ENCODE peak calls at places on chromosome 10, in six cellular contexts. W is hepatocyte; Q is CD8-positive, alpha-beta T cell; J is NT2/D1; G is brain microvascular endothelial cell; N is left ventricle myocardium inferior. S is an unnamed sample. For H3K36me3, the result is how much of the 10 kb centered on the place peaks cover.

GRCh38 chr10:110105873-110106272 is 98.1 kb downstream of the ADD3 start:
- DNase-seq in W (no peak), Q (no peak), J (no peak), G (no peak), N (no peak), S (no peak)

GRCh38 chr10:111076191-111076681 is 593 bp upstream of the ADRA2A start:
- DNase-seq in W (peak), Q (peak), J (peak), G (peak), N (peak), S (peak)

GRCh38 chr10:16965242-16965620 is 148.0 kb upstream of the RSU1 start:
- DNase-seq in W (no peak), Q (no peak), J (no peak), G (no peak), N (no peak), S (no peak)

GRCh38 chr10:132765435-132765834 is 20.5 kb downstream of the NKX6-2 start:
- DNase-seq in W (no peak), Q (no peak), J (no peak), G (no peak), N (no peak), S (no peak)

GRCh38 chr10:47029181-47029971 is 118.1 kb downstream of the PTPN20 start:
- DNase-seq in W (no peak), Q (peak), J (no peak), G (no peak), N (no peak), S (no peak)

GRCh38 chr10:17445400-17445998 is 8.9 kb downstream of the ST8SIA6 start:
- DNase-seq in W (no peak), Q (no peak), J (no peak), G (no peak), N (peak), S (no peak)

GRCh38 chr10:11532329-11532728 is 79.1 kb downstream of the USP6NL start:
- DNase-seq in W (no peak), Q (no peak), J (no peak), G (no peak), N (no peak), S (no peak)

GRCh38 chr10:21160116-21160515 is 263.0 kb upstream of the NEBL start:
- DNase-seq in W (no peak), Q (no peak), J (no peak), G (no peak), N (no peak), S (no peak)

GRCh38 chr10:73039635-73040034 is 57.0 kb downstream of the P4HA1 start:
- DNase-seq in W (no peak), Q (no peak), J (no peak), G (peak), N (no peak), S (peak)

GRCh38 chr10:100349087-100349486 is 2.1 kb downstream of the SCD start:
- DNase-seq in W (no peak), Q (no peak), J (no peak), G (no peak), N (no peak), S (no peak)

GRCh38 chr10:15378569-15378968 is 7.5 kb upstream of the FAM171A1 start:
- DNase-seq in W (no peak), Q (no peak), J (no peak), G (no peak), N (no peak), S (no peak)

GRCh38 chr10:68082815-68083395 is 7.8 kb upstream of the HERC4 start:
- DNase-seq in W (no peak), Q (no peak), J (no peak), G (no peak), N (no peak), S (no peak)

GRCh38 chr10:110765513-110766375 is 106.0 kb upstream of the PDCD4 start:
- DNase-seq in W (no peak), Q (no peak), J (no peak), G (no peak), N (no peak), S (no peak)

GRCh38 chr10:85795460-85795859 is 571.1 kb downstream of the GRID1 start:
- DNase-seq in W (no peak), Q (no peak), J (no peak), G (no peak), N (no peak), S (no peak)

GRCh38 chr10:74766501-74766900 is 59.9 kb upstream of the KAT6B start:
- DNase-seq in W (no peak), Q (no peak), J (no peak), G (no peak), N (no peak), S (no peak)

GRCh38 chr10:97914837-97915211 is 65.2 kb downstream of the GOLGA7B start:
- DNase-seq in W (peak), Q (peak), J (peak), G (peak), N (peak), S (peak)

GRCh38 chr10:90862908-90863514 is 5.2 kb upstream of the HTR7 start:
- DNase-seq in W (peak), Q (no peak), J (no peak), G (peak), N (no peak), S (no peak)

GRCh38 chr10:71486465-71487114 is 89.9 kb downstream of the CDH23 start:
- DNase-seq in W (peak), Q (no peak), J (peak), G (peak), N (peak), S (no peak)

GRCh38 chr10:46006219-46006618 is 24.2 kb downstream of the NCOA4 start:
- DNase-seq in W (no peak), Q (no peak), J (no peak), G (no peak), N (no peak), S (no peak)

GRCh38 chr10:86391236-86391840 is 24.7 kb upstream of the GRID1 start:
- DNase-seq in W (no peak), Q (peak), J (no peak), G (no peak), N (no peak), S (no peak)

GRCh38 chr10:75401569-75402485 is at the start of gene ZNF503:
- DNase-seq in W (peak), Q (no peak), J (peak), G (peak), N (peak), S (peak)

GRCh38 chr10:132961864-132962622 is 19.7 kb upstream of the CFAP46 start:
- DNase-seq in W (peak), Q (peak), J (peak), G (peak), N (peak), S (peak)

GRCh38 chr10:106424981-106425380 is 739.5 kb downstream of the SORCS1 start:
- DNase-seq in W (no peak), Q (no peak), J (no peak), G (no peak), N (no peak), S (no peak)

DNA sequence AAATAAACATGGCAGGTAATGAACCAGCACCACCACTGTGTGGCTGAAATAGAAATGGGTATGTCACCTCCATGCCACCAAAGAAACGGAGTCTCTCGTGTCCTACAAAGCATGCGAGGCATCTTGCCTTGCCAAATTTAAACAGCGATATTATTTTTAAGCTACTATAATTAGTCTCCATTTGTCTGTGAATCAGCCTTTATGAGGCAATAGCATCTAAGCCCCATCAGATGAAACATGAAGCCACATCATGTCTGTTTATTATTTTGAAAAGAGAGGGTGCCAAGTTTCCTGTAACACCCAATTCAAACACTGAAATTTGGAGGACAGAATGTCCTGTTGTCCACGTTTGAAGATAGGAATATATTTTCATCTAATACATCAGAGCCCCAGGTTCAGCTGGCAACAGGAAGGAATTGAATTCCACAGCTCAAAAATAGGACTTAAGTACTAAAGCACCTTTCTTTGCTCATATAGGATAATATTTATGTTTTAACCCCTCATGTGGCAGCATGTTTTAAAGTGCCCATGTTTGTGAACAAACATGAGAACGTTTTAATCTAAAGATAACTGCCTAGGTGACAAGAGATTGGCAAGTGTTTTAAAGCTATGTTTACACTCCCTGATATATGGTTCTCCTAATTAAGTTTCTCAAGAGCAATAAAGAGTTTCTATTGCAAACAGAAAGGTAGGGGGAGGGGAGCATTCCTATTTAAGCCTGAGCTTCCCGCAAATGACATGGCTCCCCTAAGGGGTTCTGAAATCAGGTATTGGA is 86.8 kb downstream of the SORBS1 start:
- DNase-seq in W (peak), Q (no peak), J (no peak), G (no peak), N (no peak), S (no peak)
- H3K36me3 ChIP-seq in W (under half), Q (under half), J (under half), G (under half), N (under half), S (under half)

DNA sequence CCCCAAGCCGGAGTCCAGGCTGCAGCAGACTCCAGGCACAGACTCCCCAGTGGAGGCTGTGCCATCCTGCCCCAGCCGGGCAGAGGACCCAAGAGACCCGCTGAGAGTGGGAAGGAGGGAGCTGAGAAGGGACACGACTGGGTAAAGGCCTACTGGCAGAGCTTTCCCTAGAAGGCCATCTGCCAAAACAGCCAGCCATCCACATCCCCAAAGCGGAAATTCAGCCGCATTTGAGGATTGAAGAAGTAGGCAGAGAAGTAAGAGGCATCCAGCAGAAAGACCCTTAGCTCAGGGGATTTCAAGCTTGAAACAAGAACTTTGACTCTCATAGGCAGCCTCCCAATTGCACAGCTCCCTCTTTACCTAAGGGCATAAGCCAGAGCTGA is 853 bp downstream of the CPXM2 start:
- DNase-seq in W (no peak), Q (no peak), J (no peak), G (no peak), N (no peak), S (no peak)
- H3K4me3 ChIP-seq in W (no peak), Q (no peak), J (peak), G (no peak), N (peak), S (peak)

DNA sequence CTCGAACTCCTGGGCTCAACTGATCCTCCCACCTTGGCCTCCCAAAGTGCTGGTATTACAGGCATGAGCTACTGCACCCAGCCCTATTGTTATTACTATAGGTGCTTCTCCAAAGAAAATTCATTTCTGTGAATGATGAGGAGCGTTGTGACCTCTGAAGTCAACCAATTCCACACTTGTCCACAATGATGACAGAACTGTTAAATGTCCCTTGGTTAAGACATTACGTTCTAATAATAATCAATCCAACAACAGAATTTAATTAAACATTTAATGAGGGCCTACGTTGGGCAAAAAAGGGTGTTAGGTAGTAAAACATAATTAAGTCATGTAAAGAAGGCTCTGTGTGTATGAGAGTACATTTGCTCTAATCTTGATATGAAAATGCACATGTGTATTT is 18.2 kb downstream of the POLR3A start:
- DNase-seq in W (no peak), Q (no peak), J (no peak), G (no peak), N (no peak), S (no peak)
- H3K36me3 ChIP-seq in W (under half), Q (half or more), J (half or more), G (half or more), N (half or more), S (half or more)

GRCh38 chr10:4131407-4132215 is 346.6 kb upstream of the KLF6 start:
- DNase-seq in W (peak), Q (no peak), J (no peak), G (peak), N (no peak), S (no peak)
- H3K4me3 ChIP-seq in W (no peak), Q (peak), J (no peak), G (no peak), N (peak), S (peak)

GRCh38 chr10:1048732-1049424 is at the start of gene IDI1:
- DNase-seq in W (peak), Q (peak), J (peak), G (peak), N (peak), S (peak)

GRCh38 chr10:1050555-1050954 is 1.6 kb upstream of the IDI1 start:
- DNase-seq in W (peak), Q (no peak), J (no peak), G (no peak), N (no peak), S (no peak)

GRCh38 chr10:1050145-1050544 is 1.2 kb upstream of the IDI1 start:
- DNase-seq in W (peak), Q (no peak), J (no peak), G (no peak), N (no peak), S (no peak)

GRCh38 chr10:1048349-1048731 is 579 bp downstream of the IDI1 start:
- DNase-seq in W (no peak), Q (no peak), J (no peak), G (no peak), N (peak), S (peak)

DNA sequence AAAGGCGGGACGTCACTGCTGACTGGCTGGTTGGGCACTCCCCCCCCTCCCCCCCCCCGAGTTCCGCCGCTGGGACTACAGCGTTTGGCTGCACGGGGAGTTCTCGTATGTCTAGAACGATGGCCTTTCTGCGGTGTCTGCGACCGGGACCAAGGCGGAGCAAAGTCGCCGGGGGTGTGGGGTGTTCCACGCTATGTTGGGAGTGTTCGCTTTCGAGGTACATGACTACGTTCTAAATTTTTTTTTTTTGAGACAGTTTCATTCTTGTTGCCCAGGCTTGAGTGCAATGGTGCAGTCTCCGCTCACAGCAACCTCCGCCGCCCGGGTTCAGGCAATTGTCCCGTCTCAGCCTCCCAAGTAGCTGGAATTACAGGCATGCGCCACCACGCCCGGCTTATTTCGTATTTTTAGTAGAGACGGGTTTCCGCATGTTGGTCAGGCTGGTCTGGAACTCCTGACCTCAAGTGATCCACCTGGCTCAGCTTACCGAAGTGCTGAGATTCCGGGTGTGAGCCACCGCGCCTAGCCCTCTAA is 573 bp upstream of the IDI1 start:
- DNase-seq in W (no peak), Q (no peak), J (no peak), G (no peak), N (no peak), S (no peak)
- H3K36me3 ChIP-seq in W (under half), Q (under half), J (half or more), G (under half), N (under half), S (under half)

DNA sequence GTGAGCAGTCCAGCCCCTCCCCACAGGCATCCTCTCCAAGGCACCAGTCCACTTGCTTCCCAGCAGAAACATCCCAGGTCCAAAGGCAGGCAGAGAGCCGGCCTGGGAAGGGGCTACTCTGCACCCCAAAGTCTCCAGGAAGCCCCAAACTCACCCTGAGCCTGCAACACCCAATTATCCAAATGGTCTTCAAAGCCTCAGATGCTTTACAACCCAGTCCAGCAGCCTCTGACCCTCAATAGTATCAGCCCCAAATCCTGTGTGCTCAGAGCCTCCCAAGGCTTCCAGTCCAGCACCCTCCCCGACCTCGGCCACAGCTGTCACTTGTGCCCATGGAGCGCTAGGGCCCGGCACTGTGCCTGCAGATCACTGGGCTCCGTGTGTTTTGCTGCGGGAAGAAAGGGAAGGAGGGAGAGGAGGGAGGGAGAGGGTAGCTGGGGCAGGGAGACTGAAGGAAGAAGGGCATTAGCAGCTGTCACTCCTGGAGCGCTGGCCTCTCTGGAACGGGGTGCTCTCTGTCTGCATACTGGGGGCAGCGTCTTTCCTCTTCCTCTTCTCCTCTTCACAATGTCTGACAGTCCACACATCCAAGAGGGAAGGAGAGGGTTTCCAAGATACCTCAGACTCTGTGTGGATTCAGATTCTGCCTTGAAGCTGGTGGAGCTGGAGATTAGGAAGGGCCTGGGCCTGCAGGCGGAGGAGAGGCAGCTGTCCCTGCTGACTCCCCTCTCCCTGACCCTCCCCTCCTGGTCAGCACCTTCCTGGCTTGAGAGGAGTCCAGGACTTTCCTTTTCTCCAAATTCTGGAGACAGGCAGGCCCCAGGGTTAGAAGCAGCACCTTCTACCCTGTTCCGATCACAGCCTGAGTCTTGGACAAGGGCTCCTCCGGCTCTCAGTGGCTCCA is 13.2 kb downstream of the CALML5 start:
- DNase-seq in W (no peak), Q (no peak), J (no peak), G (no peak), N (no peak), S (no peak)
- H3K4me3 ChIP-seq in W (no peak), Q (no peak), J (no peak), G (no peak), N (no peak), S (no peak)

GRCh38 chr10:62243647-62243997 is 25.0 kb downstream of the RTKN2 start:
- DNase-seq in W (no peak), Q (no peak), J (no peak), G (no peak), N (no peak), S (no peak)
- H3K36me3 ChIP-seq in W (under half), Q (under half), J (under half), G (under half), N (under half), S (under half)

S was measured in psoas muscle.